ENCODE peak calls at places on chromosomes 2 and 18, in seven cellular contexts. P, D, Q, G, T, S and R are unnamed samples.

GRCh38 chr2:153872311-153873061 is 764 bp downstream of the GALNT13 start:
- DNase-seq in P (no peak), D (no peak), Q (no peak), G (no peak), T (peak; percentile 63), S (no peak), R (no peak)

GRCh38 chr2:54331095-54331835 is 75.2 kb upstream of the TSPYL6 start:
- DNase-seq in P (no peak), D (no peak), Q (no peak), G (no peak), T (no peak), S (no peak), R (no peak)

GRCh38 chr2:164697688-164698290 is 76.5 kb upstream of the GRB14 start:
- DNase-seq in P (no peak), D (no peak), Q (peak; percentile 47), G (no peak), T (no peak), S (no peak), R (no peak)

GRCh38 chr2:36516136-36516870 is 81.7 kb downstream of the FEZ2 start:
- DNase-seq in P (no peak), D (no peak), Q (no peak), G (no peak), T (no peak), S (no peak), R (no peak)

GRCh38 chr18:53795061-53795460 is 429.4 kb downstream of the MBD2 start:
- DNase-seq in P (no peak), D (no peak), Q (no peak), G (no peak), T (no peak), S (no peak), R (no peak)

GRCh38 chr18:21391074-21391673 is 149.1 kb downstream of the GREB1L start:
- DNase-seq in P (no peak), D (peak; percentile 30), Q (peak; percentile 38), G (no peak), T (no peak), S (no peak), R (no peak)

GRCh38 chr2:45274190-45274926 is 265.1 kb upstream of the SIX2 start:
- DNase-seq in P (no peak), D (no peak), Q (no peak), G (peak; percentile 24), T (no peak), S (no peak), R (no peak)

GRCh38 chr18:32714571-32715148 is 58.2 kb downstream of the KLHL14 start:
- DNase-seq in P (no peak), D (peak; percentile 41), Q (peak; percentile 87), G (peak; percentile 65), T (no peak), S (peak; percentile 8), R (peak; percentile 8)

GRCh38 chr18:12765127-12765526 is 62.3 kb downstream of the PSMG2 start:
- DNase-seq in P (no peak), D (no peak), Q (no peak), G (no peak), T (no peak), S (no peak), R (no peak)

GRCh38 chr2:237101118-237101979 is 15.7 kb downstream of the COPS8 start:
- DNase-seq in P (no peak), D (no peak), Q (no peak), G (peak; percentile 12), T (no peak), S (no peak), R (no peak)